ENCODE peak calls at places on chromosome 2, in ten cellular contexts. One of them, this sample, is unnamed.
A peak's percentile ranks its signal among the peaks of the same experiment; 100 is the strongest.

GRCh38 chr2:238009563-238009962 is 42.7 kb downstream of the UBE2F start:
- DNase-seq in GM12892: no peak
- DNase-seq in endothelial cell of umbilical vein: no peak
- DNase-seq in SK-N-SH: no peak
- DNase-seq in K562: no peak
- DNase-seq in Panc1: no peak
- DNase-seq in HCT116: no peak
- DNase-seq in vagina: no peak
- DNase-seq in prostate gland: no peak
- DNase-seq in spleen: no peak
- DNase-seq in this sample: no peak

GRCh38 chr2:179460530-179460929 is 195.9 kb upstream of the SESTD1 start:
- DNase-seq in K562: no peak
- DNase-seq in endothelial cell of umbilical vein: peak; percentile 69
- DNase-seq in spleen: no peak
- DNase-seq in vagina: no peak
- DNase-seq in HCT116: peak; percentile 83
- DNase-seq in prostate gland: no peak
- DNase-seq in Panc1: peak; percentile 24
- DNase-seq in SK-N-SH: no peak
- DNase-seq in GM12892: no peak
- DNase-seq in this sample: no peak

GRCh38 chr2:237983922-237984321 is 17.1 kb downstream of the UBE2F start:
- DNase-seq in prostate gland: no peak
- DNase-seq in GM12892: no peak
- DNase-seq in K562: no peak
- DNase-seq in spleen: no peak
- DNase-seq in SK-N-SH: no peak
- DNase-seq in Panc1: no peak
- DNase-seq in endothelial cell of umbilical vein: no peak
- DNase-seq in HCT116: no peak
- DNase-seq in vagina: no peak
- DNase-seq in this sample: no peak

GRCh38 chr2:218370410-218371063 is 11.5 kb upstream of the SLC11A1 start:
- DNase-seq in SK-N-SH: no peak
- DNase-seq in endothelial cell of umbilical vein: no peak
- DNase-seq in prostate gland: no peak
- DNase-seq in vagina: no peak
- DNase-seq in Panc1: no peak
- DNase-seq in HCT116: no peak
- DNase-seq in spleen: peak; percentile 85
- DNase-seq in GM12892: no peak
- DNase-seq in K562: no peak
- DNase-seq in this sample: peak; percentile 53

GRCh38 chr2:71992036-71992435 is 155.6 kb downstream of the CYP26B1 start:
- DNase-seq in SK-N-SH: no peak
- DNase-seq in endothelial cell of umbilical vein: no peak
- DNase-seq in GM12892: no peak
- DNase-seq in spleen: no peak
- DNase-seq in vagina: no peak
- DNase-seq in K562: no peak
- DNase-seq in HCT116: no peak
- DNase-seq in prostate gland: no peak
- DNase-seq in Panc1: no peak
- DNase-seq in this sample: no peak

GRCh38 chr2:215609089-215610032 is 173.5 kb upstream of the FN1 start:
- DNase-seq in GM12892: no peak
- DNase-seq in SK-N-SH: no peak
- DNase-seq in HCT116: no peak
- DNase-seq in endothelial cell of umbilical vein: no peak
- DNase-seq in spleen: no peak
- DNase-seq in Panc1: no peak
- DNase-seq in K562: no peak
- DNase-seq in vagina: no peak
- DNase-seq in prostate gland: no peak
- DNase-seq in this sample: no peak

GRCh38 chr2:63379438-63379837 is 208.8 kb downstream of the WDPCP start:
- DNase-seq in K562: no peak
- DNase-seq in HCT116: no peak
- DNase-seq in GM12892: no peak
- DNase-seq in SK-N-SH: no peak
- DNase-seq in endothelial cell of umbilical vein: no peak
- DNase-seq in prostate gland: no peak
- DNase-seq in vagina: no peak
- DNase-seq in Panc1: no peak
- DNase-seq in spleen: no peak
- DNase-seq in this sample: no peak

GRCh38 chr2:50346104-50346503 is 685.8 kb downstream of the NRXN1 start:
- DNase-seq in HCT116: no peak
- DNase-seq in Panc1: no peak
- DNase-seq in SK-N-SH: peak; percentile 50
- DNase-seq in K562: no peak
- DNase-seq in prostate gland: no peak
- DNase-seq in spleen: peak; percentile 56
- DNase-seq in endothelial cell of umbilical vein: no peak
- DNase-seq in vagina: no peak
- DNase-seq in GM12892: no peak
- DNase-seq in this sample: no peak

GRCh38 chr2:163341426-163341825 is 394.4 kb downstream of the FIGN start:
- DNase-seq in endothelial cell of umbilical vein: peak; percentile 71
- DNase-seq in Panc1: no peak
- DNase-seq in spleen: no peak
- DNase-seq in GM12892: no peak
- DNase-seq in HCT116: no peak
- DNase-seq in vagina: no peak
- DNase-seq in SK-N-SH: no peak
- DNase-seq in prostate gland: no peak
- DNase-seq in K562: no peak
- DNase-seq in this sample: no peak

DNA sequence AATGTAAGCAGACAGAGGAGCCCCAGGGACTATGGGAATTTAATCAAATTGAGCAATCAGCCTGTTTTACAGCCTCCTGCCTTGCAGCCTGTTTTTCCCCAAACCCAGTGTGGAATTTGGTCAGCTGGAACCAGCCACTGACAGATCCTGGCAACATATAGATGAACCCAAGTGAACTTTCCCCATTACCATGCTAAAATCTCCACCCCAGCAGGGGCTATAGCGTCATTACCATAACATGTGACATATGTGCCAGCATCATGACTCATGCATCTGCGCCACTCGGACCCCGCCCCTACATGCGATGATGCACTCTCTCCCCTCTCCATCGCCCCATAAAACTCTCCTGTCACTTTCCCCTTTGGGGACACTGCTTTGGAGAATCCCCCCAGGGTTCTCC is 17.2 kb upstream of the FEZ2 start:
- DNase-seq in Panc1: no peak
- DNase-seq in vagina: no peak
- DNase-seq in HCT116: no peak
- DNase-seq in SK-N-SH: peak; percentile 20
- DNase-seq in prostate gland: no peak
- DNase-seq in endothelial cell of umbilical vein: no peak
- DNase-seq in spleen: no peak
- DNase-seq in K562: peak; percentile 21
- DNase-seq in GM12892: no peak
- DNase-seq in this sample: no peak
- TF ChIP-seq POLR2AphosphoS5 in Panc1: no peak
- TF ChIP-seq POLR2AphosphoS5 in vagina: no peak
- TF ChIP-seq POLR2AphosphoS5 in HCT116: no peak
- TF ChIP-seq POLR2AphosphoS5 in SK-N-SH: no peak
- TF ChIP-seq POLR2AphosphoS5 in prostate gland: no peak
- TF ChIP-seq POLR2AphosphoS5 in endothelial cell of umbilical vein: no peak
- TF ChIP-seq POLR2AphosphoS5 in spleen: no peak
- TF ChIP-seq POLR2AphosphoS5 in K562: no peak
- TF ChIP-seq POLR2AphosphoS5 in GM12892: no peak
- TF ChIP-seq POLR2AphosphoS5 in this sample: no peak

GRCh38 chr2:20071397-20072383 is 20.3 kb upstream of the LAPTM4A start:
- DNase-seq in spleen: no peak
- DNase-seq in prostate gland: no peak
- DNase-seq in HCT116: no peak
- DNase-seq in K562: no peak
- DNase-seq in endothelial cell of umbilical vein: peak; percentile 4
- DNase-seq in vagina: peak; percentile 92
- DNase-seq in SK-N-SH: peak; percentile 80
- DNase-seq in GM12892: no peak
- DNase-seq in Panc1: no peak
- DNase-seq in this sample: no peak
- TF ChIP-seq POLR2AphosphoS5 in spleen: no peak
- TF ChIP-seq POLR2AphosphoS5 in prostate gland: peak; percentile 8
- TF ChIP-seq POLR2AphosphoS5 in HCT116: no peak
- TF ChIP-seq POLR2AphosphoS5 in K562: no peak
- TF ChIP-seq POLR2AphosphoS5 in endothelial cell of umbilical vein: no peak
- TF ChIP-seq POLR2AphosphoS5 in vagina: peak; percentile 66
- TF ChIP-seq POLR2AphosphoS5 in SK-N-SH: peak; percentile 93
- TF ChIP-seq POLR2AphosphoS5 in GM12892: no peak
- TF ChIP-seq POLR2AphosphoS5 in Panc1: no peak
- TF ChIP-seq POLR2AphosphoS5 in this sample: no peak

GRCh38 chr2:164879901-164880535 is 38.4 kb upstream of the COBLL1 start:
- DNase-seq in SK-N-SH: no peak
- DNase-seq in Panc1: no peak
- DNase-seq in prostate gland: no peak
- DNase-seq in GM12892: no peak
- DNase-seq in spleen: no peak
- DNase-seq in HCT116: no peak
- DNase-seq in endothelial cell of umbilical vein: no peak
- DNase-seq in K562: no peak
- DNase-seq in vagina: no peak
- DNase-seq in this sample: no peak
- TF ChIP-seq POLR2AphosphoS5 in SK-N-SH: no peak
- TF ChIP-seq POLR2AphosphoS5 in Panc1: no peak
- TF ChIP-seq POLR2AphosphoS5 in prostate gland: no peak
- TF ChIP-seq POLR2AphosphoS5 in GM12892: no peak
- TF ChIP-seq POLR2AphosphoS5 in spleen: no peak
- TF ChIP-seq POLR2AphosphoS5 in HCT116: no peak
- TF ChIP-seq POLR2AphosphoS5 in endothelial cell of umbilical vein: no peak
- TF ChIP-seq POLR2AphosphoS5 in K562: no peak
- TF ChIP-seq POLR2AphosphoS5 in vagina: no peak
- TF ChIP-seq POLR2AphosphoS5 in this sample: no peak

DNA sequence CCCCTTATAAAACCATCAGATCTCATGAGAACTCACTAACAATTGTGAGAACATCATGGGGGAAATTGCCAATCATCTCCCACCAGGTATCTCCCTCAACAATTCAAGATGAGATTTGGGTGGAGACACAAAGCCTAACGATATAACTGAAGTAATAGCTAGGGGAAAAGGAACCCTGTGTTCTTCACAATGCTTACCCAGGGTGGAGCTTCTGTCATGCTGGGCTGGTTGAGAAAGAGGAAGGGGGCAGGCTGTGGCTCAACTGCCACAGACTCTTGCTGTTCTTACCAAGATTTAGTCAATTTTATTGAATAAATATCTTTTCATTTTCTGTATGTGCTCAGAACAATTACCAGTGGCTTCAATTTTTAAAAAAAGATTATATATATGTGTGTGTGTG is 392.1 kb upstream of the HS6ST1 start:
- DNase-seq in prostate gland: no peak
- DNase-seq in HCT116: no peak
- DNase-seq in Panc1: no peak
- DNase-seq in endothelial cell of umbilical vein: no peak
- DNase-seq in spleen: no peak
- DNase-seq in vagina: no peak
- DNase-seq in GM12892: no peak
- DNase-seq in K562: no peak
- DNase-seq in SK-N-SH: no peak
- DNase-seq in this sample: no peak
- TF ChIP-seq POLR2AphosphoS5 in prostate gland: no peak
- TF ChIP-seq POLR2AphosphoS5 in HCT116: no peak
- TF ChIP-seq POLR2AphosphoS5 in Panc1: no peak
- TF ChIP-seq POLR2AphosphoS5 in endothelial cell of umbilical vein: no peak
- TF ChIP-seq POLR2AphosphoS5 in spleen: no peak
- TF ChIP-seq POLR2AphosphoS5 in vagina: no peak
- TF ChIP-seq POLR2AphosphoS5 in GM12892: no peak
- TF ChIP-seq POLR2AphosphoS5 in K562: no peak
- TF ChIP-seq POLR2AphosphoS5 in SK-N-SH: no peak
- TF ChIP-seq POLR2AphosphoS5 in this sample: no peak

GRCh38 chr2:74441690-74442482 is at the start of gene RTKN:
- DNase-seq in HCT116: peak; percentile 82
- DNase-seq in K562: no peak
- DNase-seq in vagina: peak; percentile 83
- DNase-seq in GM12892: peak; percentile 61
- DNase-seq in prostate gland: peak; percentile 81
- DNase-seq in SK-N-SH: no peak
- DNase-seq in Panc1: no peak
- DNase-seq in spleen: peak; percentile 80
- DNase-seq in endothelial cell of umbilical vein: no peak
- DNase-seq in this sample: peak; percentile 70
- TF ChIP-seq POLR2AphosphoS5 in HCT116: peak; percentile 80
- TF ChIP-seq POLR2AphosphoS5 in K562: no peak
- TF ChIP-seq POLR2AphosphoS5 in vagina: peak; percentile 43
- TF ChIP-seq POLR2AphosphoS5 in GM12892: no peak
- TF ChIP-seq POLR2AphosphoS5 in prostate gland: peak; percentile 8
- TF ChIP-seq POLR2AphosphoS5 in SK-N-SH: no peak
- TF ChIP-seq POLR2AphosphoS5 in Panc1: peak; percentile 64
- TF ChIP-seq POLR2AphosphoS5 in spleen: no peak
- TF ChIP-seq POLR2AphosphoS5 in endothelial cell of umbilical vein: no peak
- TF ChIP-seq POLR2AphosphoS5 in this sample: peak; percentile 70

DNA sequence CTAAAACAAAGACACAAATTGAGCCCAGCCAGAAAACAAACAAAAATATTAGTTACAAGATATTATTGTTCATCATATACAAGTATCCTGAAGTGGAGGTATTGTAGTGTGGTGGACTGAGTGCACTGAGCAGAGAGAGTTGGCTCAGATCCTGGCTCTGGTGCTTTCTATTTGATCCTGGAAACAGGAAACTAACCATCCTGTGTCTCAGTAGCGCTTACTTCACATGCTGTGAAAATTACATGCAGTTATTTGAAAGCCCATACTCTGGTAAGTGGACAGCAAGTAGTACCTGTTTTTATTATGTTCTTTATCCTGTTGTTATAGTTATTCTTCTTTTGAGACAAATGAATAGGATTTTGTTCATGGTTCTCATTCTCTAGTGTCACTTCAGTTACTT is 84.3 kb upstream of the CRIM1 start:
- DNase-seq in K562: no peak
- DNase-seq in spleen: no peak
- DNase-seq in prostate gland: no peak
- DNase-seq in endothelial cell of umbilical vein: peak; percentile 17
- DNase-seq in HCT116: no peak
- DNase-seq in vagina: no peak
- DNase-seq in Panc1: no peak
- DNase-seq in GM12892: no peak
- DNase-seq in SK-N-SH: no peak
- DNase-seq in this sample: no peak
- TF ChIP-seq POLR2AphosphoS5 in K562: no peak
- TF ChIP-seq POLR2AphosphoS5 in spleen: no peak
- TF ChIP-seq POLR2AphosphoS5 in prostate gland: no peak
- TF ChIP-seq POLR2AphosphoS5 in endothelial cell of umbilical vein: no peak
- TF ChIP-seq POLR2AphosphoS5 in HCT116: no peak
- TF ChIP-seq POLR2AphosphoS5 in vagina: no peak
- TF ChIP-seq POLR2AphosphoS5 in Panc1: no peak
- TF ChIP-seq POLR2AphosphoS5 in GM12892: no peak
- TF ChIP-seq POLR2AphosphoS5 in SK-N-SH: no peak
- TF ChIP-seq POLR2AphosphoS5 in this sample: no peak

GRCh38 chr2:12192762-12193161 is 446.3 kb downstream of the LPIN1 start:
- DNase-seq in SK-N-SH: no peak
- DNase-seq in prostate gland: no peak
- DNase-seq in vagina: no peak
- DNase-seq in spleen: no peak
- DNase-seq in GM12892: no peak
- DNase-seq in endothelial cell of umbilical vein: peak; percentile 58
- DNase-seq in HCT116: no peak
- DNase-seq in K562: no peak
- DNase-seq in Panc1: no peak
- DNase-seq in this sample: no peak
- TF ChIP-seq POLR2AphosphoS5 in SK-N-SH: no peak
- TF ChIP-seq POLR2AphosphoS5 in prostate gland: no peak
- TF ChIP-seq POLR2AphosphoS5 in vagina: no peak
- TF ChIP-seq POLR2AphosphoS5 in spleen: no peak
- TF ChIP-seq POLR2AphosphoS5 in GM12892: no peak
- TF ChIP-seq POLR2AphosphoS5 in endothelial cell of umbilical vein: peak; percentile 26
- TF ChIP-seq POLR2AphosphoS5 in HCT116: no peak
- TF ChIP-seq POLR2AphosphoS5 in K562: no peak
- TF ChIP-seq POLR2AphosphoS5 in Panc1: no peak
- TF ChIP-seq POLR2AphosphoS5 in this sample: no peak